ENCODE peak calls at places on chromosomes 11 and 22, in six cellular contexts. T is AG04449, Q is PC-9, G is GM23248, A is upper lobe of right lung, V is cardiac muscle cell. H is an unnamed sample.

GRCh38 chr11:8056810-8057463 is 24.1 kb upstream of the TUB start:
- DNase-seq in T (peak), Q (no peak), G (peak), A (no peak), V (no peak), H (peak)

GRCh38 chr11:117202386-117203068 is 3.4 kb downstream of the TAGLN start:
- DNase-seq in T (no peak), Q (no peak), G (peak), A (no peak), V (no peak), H (no peak)

GRCh38 chr11:11620966-11621880 is 582 bp downstream of the GALNT18 start:
- DNase-seq in T (no peak), Q (no peak), G (peak), A (peak), V (peak), H (no peak)

GRCh38 chr11:76455931-76456330 is 11.1 kb downstream of the EMSY start:
- DNase-seq in T (no peak), Q (no peak), G (peak), A (no peak), V (no peak), H (no peak)

GRCh38 chr22:29142116-29142515 is 63.6 kb upstream of the EMID1 start:
- DNase-seq in T (no peak), Q (no peak), G (no peak), A (no peak), V (no peak), H (no peak)

GRCh38 chr11:64870176-64870892 is 8.1 kb downstream of the EHD1 start:
- DNase-seq in T (no peak), Q (peak), G (peak), A (no peak), V (peak), H (no peak)

GRCh38 chr11:47887910-47888569 is 39.9 kb upstream of the NUP160 start:
- DNase-seq in T (no peak), Q (no peak), G (no peak), A (no peak), V (no peak), H (no peak)

GRCh38 chr22:26702906-26703830 is 45.8 kb downstream of the MIAT start:
- DNase-seq in T (no peak), Q (no peak), G (peak), A (no peak), V (no peak), H (peak)

GRCh38 chr11:109929308-109929707 is 163.9 kb upstream of the ZC3H12C start:
- DNase-seq in T (no peak), Q (no peak), G (no peak), A (no peak), V (no peak), H (no peak)

GRCh38 chr11:2774173-2775082 is 74.6 kb upstream of the KCNQ1OT1 start:
- DNase-seq in T (no peak), Q (no peak), G (no peak), A (peak), V (no peak), H (no peak)

GRCh38 chr11:66268953-66269906 is 791 bp downstream of the RAB1B start:
- DNase-seq in T (no peak), Q (peak), G (peak), A (peak), V (peak), H (no peak)

GRCh38 chr11:113091578-113091844 is 130.3 kb downstream of the NCAM1 start:
- DNase-seq in T (no peak), Q (no peak), G (peak), A (no peak), V (no peak), H (no peak)

GRCh38 chr22:48331691-48332220 is 1495.9 kb downstream of the BRD1 start:
- DNase-seq in T (no peak), Q (no peak), G (no peak), A (no peak), V (no peak), H (no peak)

GRCh38 chr11:67436459-67437081 is 912 bp downstream of the PTPRCAP start:
- DNase-seq in T (no peak), Q (no peak), G (no peak), A (no peak), V (no peak), H (no peak)

GRCh38 chr11:64207247-64208085 is 945 bp downstream of the FERMT3 start:
- DNase-seq in T (no peak), Q (no peak), G (peak), A (peak), V (no peak), H (peak)

GRCh38 chr11:120180571-120181445 is 30.0 kb upstream of the OAF start:
- DNase-seq in T (no peak), Q (no peak), G (peak), A (peak), V (no peak), H (peak)

GRCh38 chr22:40593460-40594273 is 42.9 kb downstream of the MRTFA start:
- DNase-seq in T (no peak), Q (no peak), G (no peak), A (no peak), V (peak), H (no peak)
- H3K4me3 ChIP-seq in T (no peak), Q (no peak), G (no peak), A (no peak), V (no peak), H (no peak)

GRCh38 chr22:50189184-50189848 is 3.6 kb downstream of the TRABD start:
- DNase-seq in T (no peak), Q (no peak), G (no peak), A (no peak), V (no peak), H (no peak)
- H3K4me3 ChIP-seq in T (no peak), Q (peak), G (no peak), A (no peak), V (no peak), H (no peak)

GRCh38 chr11:108664241-108664640 is 628 bp upstream of the DDX10 start:
- DNase-seq in T (no peak), Q (no peak), G (no peak), A (no peak), V (no peak), H (no peak)

GRCh38 chr11:108663154-108663877 is 1.6 kb upstream of the DDX10 start:
- DNase-seq in T (no peak), Q (no peak), G (no peak), A (no peak), V (no peak), H (no peak)

GRCh38 chr11:108669261-108669660 is 4.4 kb downstream of the DDX10 start:
- DNase-seq in T (no peak), Q (no peak), G (no peak), A (no peak), V (no peak), H (no peak)

GRCh38 chr11:108664730-108665525 is at the start of gene DDX10:
- DNase-seq in T (peak), Q (peak), G (peak), A (peak), V (peak), H (peak)

GRCh38 chr11:108666373-108666772 is 1.5 kb downstream of the DDX10 start:
- DNase-seq in T (no peak), Q (no peak), G (peak), A (no peak), V (no peak), H (no peak)
- H3K4me3 ChIP-seq in T (no peak), Q (peak), G (peak), A (peak), V (no peak), H (no peak)

DNA sequence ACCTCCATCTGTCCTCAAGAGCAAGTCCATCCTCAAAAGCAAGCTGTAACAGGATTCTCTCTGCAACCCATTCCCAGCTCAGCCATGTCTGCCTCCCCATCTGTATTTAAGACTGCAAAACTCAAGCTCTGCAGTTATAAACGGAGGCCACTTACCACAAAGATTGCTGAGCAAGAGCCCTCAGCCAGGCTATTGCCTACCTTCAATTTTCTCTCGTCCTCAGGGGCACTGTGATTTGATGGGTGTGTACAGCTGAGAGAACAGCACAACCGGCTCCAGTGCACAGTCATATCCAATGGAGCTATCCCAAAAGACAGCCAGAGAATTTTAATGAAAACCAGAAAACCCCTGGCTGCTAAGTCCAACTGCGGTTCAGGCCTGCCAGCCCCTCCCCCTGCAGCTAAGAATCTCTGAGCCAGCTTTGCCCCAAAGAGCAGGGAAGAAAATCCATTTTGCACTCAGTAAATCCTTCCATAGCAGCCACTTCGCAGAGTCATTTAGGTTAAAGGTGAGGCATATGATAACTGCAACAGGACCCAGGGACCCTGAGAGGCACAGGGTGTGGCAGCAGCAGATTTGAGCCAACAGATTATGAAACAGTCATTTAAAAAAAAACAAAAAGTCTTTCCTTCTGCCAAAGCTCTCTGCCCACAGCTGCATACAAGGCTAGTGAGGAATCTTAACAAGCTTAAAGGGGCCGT is 37.6 kb downstream of the RAB30 start:
- DNase-seq in T (no peak), Q (peak), G (peak), A (no peak), V (peak), H (peak)
- H3K4me3 ChIP-seq in T (peak), Q (no peak), G (peak), A (peak), V (no peak), H (peak)

DNA sequence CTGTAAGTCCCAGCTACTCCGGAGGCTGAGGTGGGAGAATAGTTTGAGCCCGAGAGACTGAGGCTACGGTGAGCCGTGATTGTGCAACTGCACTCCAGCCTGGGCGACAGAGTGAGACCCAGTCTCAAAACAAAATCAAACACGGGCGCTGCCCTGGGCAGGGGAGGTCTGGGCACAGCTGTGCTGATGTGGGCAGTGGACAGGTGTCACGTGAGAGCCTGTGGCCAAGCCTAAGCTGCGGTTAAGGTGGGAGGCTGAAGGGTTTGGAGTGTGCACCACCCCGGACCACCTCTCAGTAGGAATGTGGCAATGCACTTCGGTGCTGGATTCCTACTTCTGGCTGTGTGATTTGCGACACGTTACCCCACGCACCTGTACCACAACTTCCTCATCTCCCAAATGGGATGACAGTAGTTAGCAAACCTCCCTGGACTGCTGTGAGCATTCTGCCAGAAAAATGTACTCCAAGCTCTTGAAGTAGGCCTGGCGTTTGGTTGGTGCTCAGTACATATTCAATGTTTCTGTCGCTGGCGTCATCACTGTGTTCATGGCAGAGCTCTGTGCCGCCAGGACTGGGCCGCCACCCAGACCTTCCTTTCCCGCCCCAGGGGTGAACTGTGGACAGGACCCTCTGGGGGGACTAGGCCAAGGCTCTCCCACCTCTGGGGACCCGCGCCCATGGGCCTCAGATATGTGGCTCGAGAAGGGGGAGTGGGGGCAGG is 807 bp upstream of the ZNF74 start:
- DNase-seq in T (no peak), Q (no peak), G (peak), A (peak), V (no peak), H (no peak)
- H3K4me3 ChIP-seq in T (peak), Q (peak), G (peak), A (peak), V (no peak), H (peak)

GRCh38 chr22:50171965-50172421 is 1.5 kb downstream of the PANX2 start:
- DNase-seq in T (no peak), Q (no peak), G (no peak), A (no peak), V (no peak), H (no peak)

GRCh38 chr22:50174382-50175190 is 4.1 kb downstream of the PANX2 start:
- DNase-seq in T (no peak), Q (no peak), G (no peak), A (no peak), V (no peak), H (no peak)

GRCh38 chr22:50173983-50174355 is 3.4 kb downstream of the PANX2 start:
- DNase-seq in T (no peak), Q (no peak), G (no peak), A (no peak), V (no peak), H (no peak)

GRCh38 chr22:50175191-50175461 is 4.6 kb downstream of the PANX2 start:
- DNase-seq in T (no peak), Q (no peak), G (no peak), A (no peak), V (no peak), H (no peak)

DNA sequence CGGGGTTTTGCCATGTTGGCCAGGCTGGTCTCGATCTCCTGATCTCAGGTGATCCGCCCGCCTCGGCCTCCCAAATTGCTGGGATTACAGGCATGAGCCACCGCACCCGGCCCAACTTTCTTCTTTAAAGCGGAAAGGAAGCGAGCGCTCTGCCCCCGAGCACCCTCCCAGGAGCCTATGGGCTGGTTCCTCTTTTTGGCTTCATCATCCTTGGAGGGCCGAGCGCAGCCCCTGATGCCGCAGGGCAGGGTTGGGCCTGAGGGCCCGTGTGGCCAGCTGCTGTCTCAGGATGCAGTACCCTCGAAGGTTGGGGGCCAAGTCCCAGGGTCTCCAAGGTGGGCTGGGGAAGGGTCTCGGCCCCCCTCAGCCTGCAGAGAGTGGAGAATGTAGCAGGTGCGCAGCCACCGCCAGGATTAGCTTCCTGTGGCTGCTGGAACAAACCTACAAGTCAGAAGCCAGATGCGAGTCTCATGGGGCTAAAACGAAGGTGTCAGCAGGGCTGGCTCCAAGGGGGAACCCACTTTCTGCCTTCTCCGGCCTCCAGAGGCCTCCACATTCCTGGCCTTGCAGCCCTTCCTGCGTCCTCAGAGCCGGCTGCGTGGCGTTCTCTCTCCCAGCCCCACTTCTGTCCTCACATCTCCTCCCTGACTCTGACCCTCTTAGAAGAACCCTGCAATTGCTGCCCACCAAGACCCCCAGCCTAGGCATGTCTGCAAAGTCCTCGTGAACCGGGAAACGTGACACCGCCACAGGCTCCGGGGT is 2.9 kb downstream of the PANX2 start:
- DNase-seq in T (no peak), Q (no peak), G (no peak), A (no peak), V (no peak), H (no peak)
- H3K4me3 ChIP-seq in T (no peak), Q (no peak), G (no peak), A (no peak), V (no peak), H (no peak)

DNA sequence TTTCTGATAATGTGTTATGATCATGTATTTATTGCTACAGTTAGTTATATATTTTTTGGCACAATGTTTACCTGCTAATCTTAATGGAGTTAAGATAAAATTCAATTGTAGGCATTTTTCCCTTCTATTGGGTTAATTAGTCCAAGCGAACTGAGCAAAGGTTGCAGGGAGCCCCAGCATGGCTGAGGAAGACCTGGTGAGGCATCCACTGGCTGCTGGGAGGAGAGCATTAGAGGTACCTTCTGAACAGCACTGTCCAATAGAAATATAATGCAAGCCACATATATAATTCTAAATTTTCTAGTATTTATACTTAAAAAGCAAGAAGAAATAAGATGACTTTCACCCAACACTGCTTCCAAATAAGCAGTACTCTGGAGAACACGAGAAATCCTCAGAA is 689 bp upstream of the TMEM126A start:
- DNase-seq in T (no peak), Q (no peak), G (peak), A (no peak), V (no peak), H (no peak)
- H3K4me3 ChIP-seq in T (peak), Q (peak), G (peak), A (peak), V (peak), H (peak)

DNA sequence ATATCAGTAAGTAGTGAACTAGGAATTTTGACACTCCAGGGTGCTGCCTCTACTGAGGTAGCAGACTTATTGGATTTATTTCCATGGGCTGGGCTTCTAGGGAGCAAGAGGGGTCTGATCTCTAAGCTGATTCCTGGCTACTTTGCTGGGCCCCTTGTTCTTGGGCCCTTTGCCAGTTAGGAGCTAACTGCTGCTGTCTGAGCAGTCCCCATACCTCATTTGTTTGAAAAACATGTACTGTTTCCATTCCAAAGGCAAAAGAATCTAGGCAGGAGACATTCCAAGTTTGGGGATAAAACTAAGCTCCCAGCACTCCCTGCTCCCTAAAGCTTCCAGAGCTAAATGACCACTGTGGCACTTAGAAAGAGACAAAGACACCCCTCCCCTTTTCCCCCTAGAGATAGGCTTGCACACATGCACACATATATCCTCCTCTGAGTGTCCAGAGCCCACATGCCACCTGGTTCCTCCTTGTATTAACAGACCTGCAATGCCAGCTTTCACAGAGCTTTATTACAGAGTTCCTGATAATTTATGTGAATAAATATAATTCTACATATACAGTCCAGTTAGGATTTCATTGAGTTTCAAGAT is 22.7 kb upstream of the RRM1 start:
- DNase-seq in T (no peak), Q (no peak), G (no peak), A (no peak), V (peak), H (no peak)
- H3K4me3 ChIP-seq in T (no peak), Q (no peak), G (no peak), A (no peak), V (no peak), H (no peak)

H was measured in skeletal muscle cell.